ENCODE peak calls at places on chromosomes 7 and 10, in ten cellular contexts. N, G, Q, V, I, S, C, H, A and Z are unnamed samples.

GRCh38 chr10:60008816-60009215 is 102.5 kb upstream of the CCDC6 start:
- DNase-seq in N (no peak), G (no peak), Q (peak; percentile 8), V (no peak), I (no peak), S (no peak), C (no peak), H (no peak), A (no peak), Z (no peak)

GRCh38 chr7:55427800-55428199 is 62.7 kb downstream of the LANCL2 start:
- DNase-seq in N (no peak), G (no peak), Q (no peak), V (no peak), I (no peak), S (no peak), C (no peak), H (no peak), A (no peak), Z (no peak)

GRCh38 chr7:151710121-151710640 is 166.7 kb downstream of the PRKAG2 start:
- DNase-seq in N (no peak), G (no peak), Q (no peak), V (no peak), I (no peak), S (no peak), C (no peak), H (no peak), A (no peak), Z (no peak)

GRCh38 chr7:40673285-40673684 is 538.5 kb downstream of the SUGCT start:
- DNase-seq in N (no peak), G (no peak), Q (peak; percentile 89), V (no peak), I (peak; percentile 53), S (no peak), C (no peak), H (no peak), A (peak; percentile 3), Z (peak; percentile 54)

GRCh38 chr10:12042409-12042796 is 206 bp downstream of the UPF2 start:
- DNase-seq in N (peak; percentile 29), G (peak; percentile 65), Q (no peak), V (peak; percentile 64), I (no peak), S (peak; percentile 30), C (peak; percentile 31), H (peak; percentile 38), A (peak; percentile 59), Z (peak; percentile 49)

GRCh38 chr7:134941947-134942346 is 44.4 kb upstream of the AGBL3 start:
- DNase-seq in N (no peak), G (no peak), Q (no peak), V (no peak), I (no peak), S (no peak), C (no peak), H (no peak), A (no peak), Z (no peak)

GRCh38 chr10:127091354-127091753 is 105.0 kb downstream of the INSYN2A start:
- DNase-seq in N (no peak), G (no peak), Q (no peak), V (no peak), I (no peak), S (no peak), C (no peak), H (no peak), A (no peak), Z (no peak)

GRCh38 chr10:105328441-105328840 is 687.4 kb downstream of the SORCS3 start:
- DNase-seq in N (no peak), G (no peak), Q (no peak), V (no peak), I (no peak), S (no peak), C (no peak), H (no peak), A (no peak), Z (no peak)

GRCh38 chr7:22669692-22670421 is 57.1 kb upstream of the IL6 start:
- DNase-seq in N (no peak), G (no peak), Q (no peak), V (no peak), I (no peak), S (no peak), C (no peak), H (no peak), A (no peak), Z (no peak)

GRCh38 chr7:116728413-116728812 is 56.4 kb downstream of the MET start:
- DNase-seq in N (no peak), G (no peak), Q (no peak), V (no peak), I (no peak), S (no peak), C (no peak), H (no peak), A (no peak), Z (no peak)

GRCh38 chr7:70325509-70326101 is 727.3 kb downstream of the AUTS2 start:
- DNase-seq in N (no peak), G (no peak), Q (peak; percentile 68), V (no peak), I (peak; percentile 25), S (no peak), C (no peak), H (no peak), A (no peak), Z (peak; percentile 86)